ENCODE peak calls at places on chromosomes 3 and 15, in nine cellular contexts. L is D341Med; T is HT-29; W is AG08396; E is vagina; S is aorta; N is activated naive CD4-positive, alpha-beta T cell treated with Interleukin-2 at 50 U/mL for 16 hours; F is activated T-helper 1 cell treated with Interleukin-2 at 50 U/mL for 16 hours; V is foreskin fibroblast. U is an unnamed sample.

GRCh38 chr3:119924111-119925094 is 142.5 kb downstream of the NR1I2 start:
- DNase-seq in L (no peak), T (no peak), W (no peak), E (no peak), S (no peak), N (no peak), F (no peak), V (no peak), U (no peak)

GRCh38 chr3:169203631-169204550 is 459.6 kb downstream of the MECOM start:
- DNase-seq in L (no peak), T (no peak), W (no peak), E (no peak), S (no peak), N (no peak), F (no peak), V (no peak), U (no peak)

GRCh38 chr15:82079736-82080135 is 33.9 kb upstream of the MEX3B start:
- DNase-seq in L (no peak), T (no peak), W (no peak), E (no peak), S (no peak), N (no peak), F (no peak), V (peak), U (no peak)

GRCh38 chr3:176872771-176873209 is 324.5 kb downstream of the TBL1XR1 start:
- DNase-seq in L (peak), T (peak), W (peak), E (no peak), S (no peak), N (peak), F (no peak), V (peak), U (peak)

GRCh38 chr3:42194943-42195510 is 71.0 kb downstream of the CCK start:
- DNase-seq in L (no peak), T (no peak), W (no peak), E (no peak), S (no peak), N (no peak), F (no peak), V (no peak), U (no peak)

GRCh38 chr15:77630956-77631789 is 1.5 kb downstream of the LINGO1 start:
- DNase-seq in L (no peak), T (peak), W (no peak), E (no peak), S (no peak), N (no peak), F (no peak), V (peak), U (no peak)

GRCh38 chr15:47711654-47712053 is 5.7 kb upstream of the SEMA6D start:
- DNase-seq in L (no peak), T (peak), W (no peak), E (no peak), S (no peak), N (no peak), F (no peak), V (peak), U (no peak)

GRCh38 chr3:130379274-130379673 is 33.8 kb downstream of the COL6A5 start:
- DNase-seq in L (no peak), T (no peak), W (no peak), E (no peak), S (no peak), N (no peak), F (no peak), V (peak), U (no peak)

GRCh38 chr3:142152349-142152748 is 3.0 kb upstream of the TFDP2 start:
- DNase-seq in L (peak), T (peak), W (no peak), E (no peak), S (no peak), N (no peak), F (no peak), V (no peak), U (no peak)

GRCh38 chr3:151918253-151919029 is 45.0 kb downstream of the SUCNR1 start:
- DNase-seq in L (peak), T (peak), W (peak), E (no peak), S (no peak), N (no peak), F (no peak), V (peak), U (no peak)

GRCh38 chr3:42052132-42052866 is 38.9 kb upstream of the TRAK1 start:
- DNase-seq in L (no peak), T (no peak), W (peak), E (no peak), S (no peak), N (no peak), F (no peak), V (peak), U (no peak)

GRCh38 chr15:31871159-31871886 is 159.0 kb upstream of the CHRNA7 start:
- DNase-seq in L (no peak), T (no peak), W (no peak), E (no peak), S (no peak), N (no peak), F (no peak), V (no peak), U (no peak)

GRCh38 chr3:151345854-151346253 is 16.5 kb upstream of the P2RY13 start:
- DNase-seq in L (no peak), T (no peak), W (peak), E (no peak), S (peak), N (no peak), F (no peak), V (peak), U (peak)

GRCh38 chr15:28974142-28974541 is 88.4 kb downstream of the APBA2 start:
- DNase-seq in L (no peak), T (no peak), W (no peak), E (no peak), S (no peak), N (no peak), F (no peak), V (no peak), U (no peak)

GRCh38 chr3:11335056-11335608 is 62.9 kb downstream of the ATG7 start:
- DNase-seq in L (peak), T (peak), W (peak), E (no peak), S (no peak), N (no peak), F (no peak), V (peak), U (peak)

GRCh38 chr3:119630562-119631329 is 29.6 kb downstream of the POPDC2 start:
- DNase-seq in L (no peak), T (no peak), W (peak), E (no peak), S (no peak), N (no peak), F (no peak), V (peak), U (no peak)

GRCh38 chr15:74156678-74157411 is 16.7 kb upstream of the ISLR start:
- DNase-seq in L (peak), T (no peak), W (no peak), E (no peak), S (no peak), N (no peak), F (no peak), V (no peak), U (no peak)

GRCh38 chr3:143594217-143594616 is 254.1 kb downstream of the SLC9A9 start:
- DNase-seq in L (no peak), T (peak), W (no peak), E (no peak), S (no peak), N (no peak), F (no peak), V (no peak), U (no peak)

GRCh38 chr3:127195417-127195816 is 2.5 kb downstream of the PRR23E start:
- DNase-seq in L (no peak), T (no peak), W (no peak), E (no peak), S (no peak), N (no peak), F (no peak), V (no peak), U (no peak)

GRCh38 chr15:92394327-92395175 is 870 bp downstream of the ST8SIA2 start:
- DNase-seq in L (peak), T (no peak), W (no peak), E (no peak), S (no peak), N (no peak), F (no peak), V (no peak), U (no peak)

GRCh38 chr3:24683511-24684384 is 189.1 kb upstream of the THRB start:
- DNase-seq in L (peak), T (peak), W (peak), E (no peak), S (no peak), N (no peak), F (no peak), V (peak), U (peak)

GRCh38 chr3:102599819-102600576 is 165.2 kb downstream of the ZPLD1 start:
- DNase-seq in L (no peak), T (no peak), W (no peak), E (no peak), S (no peak), N (no peak), F (no peak), V (no peak), U (no peak)

GRCh38 chr3:117630885-117631284 is 921.3 kb downstream of the TUSC7 start:
- DNase-seq in L (no peak), T (no peak), W (no peak), E (no peak), S (no peak), N (no peak), F (no peak), V (peak), U (no peak)

GRCh38 chr3:95673215-95673614 is 1141.2 kb upstream of the EPHA6 start:
- DNase-seq in L (no peak), T (no peak), W (no peak), E (no peak), S (no peak), N (no peak), F (no peak), V (no peak), U (no peak)

GRCh38 chr15:38930851-38931572 is 366.4 kb upstream of the RASGRP1 start:
- DNase-seq in L (no peak), T (no peak), W (no peak), E (no peak), S (no peak), N (no peak), F (no peak), V (peak), U (peak)

GRCh38 chr3:116348216-116348615 is 97.1 kb downstream of the LSAMP start:
- DNase-seq in L (no peak), T (no peak), W (no peak), E (no peak), S (no peak), N (no peak), F (no peak), V (no peak), U (no peak)

GRCh38 chr3:171648079-171648478 is 162.2 kb downstream of the PLD1 start:
- DNase-seq in L (no peak), T (no peak), W (no peak), E (no peak), S (no peak), N (no peak), F (no peak), V (no peak), U (no peak)

GRCh38 chr15:90055182-90055581 is 47.1 kb downstream of the IDH2 start:
- DNase-seq in L (no peak), T (peak), W (no peak), E (no peak), S (no peak), N (no peak), F (no peak), V (no peak), U (no peak)

GRCh38 chr15:27598251-27599045 is 500.7 kb downstream of the OCA2 start:
- DNase-seq in L (no peak), T (no peak), W (no peak), E (no peak), S (no peak), N (no peak), F (no peak), V (no peak), U (no peak)

U was measured in GM04504.